ENCODE peak calls at places on chromosome 5, in ten cellular contexts. One of them, this sample, is unnamed.

GRCh38 chr5:135596364-135596763 is 17.6 kb upstream of the CXCL14 start:
- DNase-seq in Caco-2: no peak
- DNase-seq in omental fat pad: no peak
- DNase-seq in stimulated activated CD4-positive, alpha-beta T cell treated with anti-CD3 and anti-CD28 coated beads, Interleukin-2, amount 100 ng/mL, for 48 hours: no peak
- DNase-seq in activated CD4-positive, alpha-beta T cell treated with anti-CD3 and anti-CD28 coated beads, Interleukin-2, amount 10 ng/mL, durations not matched to agents 7 days and 5 days: no peak
- DNase-seq in Daoy: no peak
- DNase-seq in effector CD4-positive, alpha-beta T cell: no peak
- DNase-seq in progenitor cell of endocrine pancreas: no peak
- DNase-seq in H9: no peak
- DNase-seq in anterior cingulate cortex: no peak
- DNase-seq in this sample: no peak

GRCh38 chr5:170273968-170274710 is 23.4 kb downstream of the LCP2 start:
- DNase-seq in anterior cingulate cortex: no peak
- DNase-seq in effector CD4-positive, alpha-beta T cell: peak
- DNase-seq in stimulated activated CD4-positive, alpha-beta T cell treated with anti-CD3 and anti-CD28 coated beads, Interleukin-2, amount 100 ng/mL, for 48 hours: no peak
- DNase-seq in H9: peak
- DNase-seq in activated CD4-positive, alpha-beta T cell treated with anti-CD3 and anti-CD28 coated beads, Interleukin-2, amount 10 ng/mL, durations not matched to agents 7 days and 5 days: peak
- DNase-seq in Caco-2: peak
- DNase-seq in Daoy: no peak
- DNase-seq in omental fat pad: no peak
- DNase-seq in progenitor cell of endocrine pancreas: no peak
- DNase-seq in this sample: no peak

GRCh38 chr5:93303291-93303691 is 277.7 kb downstream of the NR2F1-AS1 start:
- DNase-seq in effector CD4-positive, alpha-beta T cell: no peak
- DNase-seq in stimulated activated CD4-positive, alpha-beta T cell treated with anti-CD3 and anti-CD28 coated beads, Interleukin-2, amount 100 ng/mL, for 48 hours: no peak
- DNase-seq in omental fat pad: no peak
- DNase-seq in Caco-2: no peak
- DNase-seq in anterior cingulate cortex: no peak
- DNase-seq in activated CD4-positive, alpha-beta T cell treated with anti-CD3 and anti-CD28 coated beads, Interleukin-2, amount 10 ng/mL, durations not matched to agents 7 days and 5 days: no peak
- DNase-seq in progenitor cell of endocrine pancreas: no peak
- DNase-seq in Daoy: peak
- DNase-seq in H9: no peak
- DNase-seq in this sample: no peak

GRCh38 chr5:19978466-19978865 is 9.5 kb downstream of the CDH18 start:
- DNase-seq in H9: no peak
- DNase-seq in omental fat pad: no peak
- DNase-seq in activated CD4-positive, alpha-beta T cell treated with anti-CD3 and anti-CD28 coated beads, Interleukin-2, amount 10 ng/mL, durations not matched to agents 7 days and 5 days: no peak
- DNase-seq in Caco-2: no peak
- DNase-seq in progenitor cell of endocrine pancreas: no peak
- DNase-seq in anterior cingulate cortex: no peak
- DNase-seq in Daoy: no peak
- DNase-seq in effector CD4-positive, alpha-beta T cell: no peak
- DNase-seq in stimulated activated CD4-positive, alpha-beta T cell treated with anti-CD3 and anti-CD28 coated beads, Interleukin-2, amount 100 ng/mL, for 48 hours: no peak
- DNase-seq in this sample: no peak

GRCh38 chr5:68285857-68286611 is 70.5 kb downstream of the PIK3R1 start:
- DNase-seq in Daoy: peak
- DNase-seq in stimulated activated CD4-positive, alpha-beta T cell treated with anti-CD3 and anti-CD28 coated beads, Interleukin-2, amount 100 ng/mL, for 48 hours: no peak
- DNase-seq in progenitor cell of endocrine pancreas: no peak
- DNase-seq in activated CD4-positive, alpha-beta T cell treated with anti-CD3 and anti-CD28 coated beads, Interleukin-2, amount 10 ng/mL, durations not matched to agents 7 days and 5 days: peak
- DNase-seq in anterior cingulate cortex: no peak
- DNase-seq in effector CD4-positive, alpha-beta T cell: no peak
- DNase-seq in H9: no peak
- DNase-seq in Caco-2: peak
- DNase-seq in omental fat pad: no peak
- DNase-seq in this sample: no peak

GRCh38 chr5:78776637-78777036 is 128.1 kb upstream of the LHFPL2 start:
- DNase-seq in Daoy: peak
- DNase-seq in stimulated activated CD4-positive, alpha-beta T cell treated with anti-CD3 and anti-CD28 coated beads, Interleukin-2, amount 100 ng/mL, for 48 hours: no peak
- DNase-seq in omental fat pad: no peak
- DNase-seq in H9: no peak
- DNase-seq in Caco-2: no peak
- DNase-seq in progenitor cell of endocrine pancreas: no peak
- DNase-seq in anterior cingulate cortex: no peak
- DNase-seq in activated CD4-positive, alpha-beta T cell treated with anti-CD3 and anti-CD28 coated beads, Interleukin-2, amount 10 ng/mL, durations not matched to agents 7 days and 5 days: no peak
- DNase-seq in effector CD4-positive, alpha-beta T cell: no peak
- DNase-seq in this sample: no peak

GRCh38 chr5:127595484-127596368 is 53.2 kb upstream of the CTXN3 start:
- DNase-seq in progenitor cell of endocrine pancreas: no peak
- DNase-seq in Caco-2: no peak
- DNase-seq in H9: no peak
- DNase-seq in anterior cingulate cortex: no peak
- DNase-seq in stimulated activated CD4-positive, alpha-beta T cell treated with anti-CD3 and anti-CD28 coated beads, Interleukin-2, amount 100 ng/mL, for 48 hours: no peak
- DNase-seq in effector CD4-positive, alpha-beta T cell: no peak
- DNase-seq in activated CD4-positive, alpha-beta T cell treated with anti-CD3 and anti-CD28 coated beads, Interleukin-2, amount 10 ng/mL, durations not matched to agents 7 days and 5 days: no peak
- DNase-seq in Daoy: no peak
- DNase-seq in omental fat pad: no peak
- DNase-seq in this sample: no peak

GRCh38 chr5:10746711-10747110 is 14.3 kb downstream of the DAP start:
- DNase-seq in omental fat pad: no peak
- DNase-seq in progenitor cell of endocrine pancreas: no peak
- DNase-seq in stimulated activated CD4-positive, alpha-beta T cell treated with anti-CD3 and anti-CD28 coated beads, Interleukin-2, amount 100 ng/mL, for 48 hours: no peak
- DNase-seq in H9: no peak
- DNase-seq in anterior cingulate cortex: no peak
- DNase-seq in activated CD4-positive, alpha-beta T cell treated with anti-CD3 and anti-CD28 coated beads, Interleukin-2, amount 10 ng/mL, durations not matched to agents 7 days and 5 days: no peak
- DNase-seq in Caco-2: no peak
- DNase-seq in effector CD4-positive, alpha-beta T cell: no peak
- DNase-seq in Daoy: no peak
- DNase-seq in this sample: no peak

GRCh38 chr5:143008809-143009521 is 238.8 kb downstream of the ARHGAP26 start:
- DNase-seq in Caco-2: no peak
- DNase-seq in H9: no peak
- DNase-seq in omental fat pad: no peak
- DNase-seq in activated CD4-positive, alpha-beta T cell treated with anti-CD3 and anti-CD28 coated beads, Interleukin-2, amount 10 ng/mL, durations not matched to agents 7 days and 5 days: peak
- DNase-seq in progenitor cell of endocrine pancreas: no peak
- DNase-seq in Daoy: peak
- DNase-seq in anterior cingulate cortex: no peak
- DNase-seq in stimulated activated CD4-positive, alpha-beta T cell treated with anti-CD3 and anti-CD28 coated beads, Interleukin-2, amount 100 ng/mL, for 48 hours: peak
- DNase-seq in effector CD4-positive, alpha-beta T cell: peak
- DNase-seq in this sample: no peak

GRCh38 chr5:6644841-6645240 is 11.6 kb downstream of the SRD5A1 start:
- DNase-seq in Daoy: no peak
- DNase-seq in anterior cingulate cortex: no peak
- DNase-seq in stimulated activated CD4-positive, alpha-beta T cell treated with anti-CD3 and anti-CD28 coated beads, Interleukin-2, amount 100 ng/mL, for 48 hours: no peak
- DNase-seq in effector CD4-positive, alpha-beta T cell: no peak
- DNase-seq in progenitor cell of endocrine pancreas: no peak
- DNase-seq in Caco-2: no peak
- DNase-seq in activated CD4-positive, alpha-beta T cell treated with anti-CD3 and anti-CD28 coated beads, Interleukin-2, amount 10 ng/mL, durations not matched to agents 7 days and 5 days: no peak
- DNase-seq in omental fat pad: no peak
- DNase-seq in H9: no peak
- DNase-seq in this sample: no peak

GRCh38 chr5:56306433-56307150 is 73.5 kb upstream of the ANKRD55 start:
- DNase-seq in H9: no peak
- DNase-seq in activated CD4-positive, alpha-beta T cell treated with anti-CD3 and anti-CD28 coated beads, Interleukin-2, amount 10 ng/mL, durations not matched to agents 7 days and 5 days: no peak
- DNase-seq in omental fat pad: no peak
- DNase-seq in effector CD4-positive, alpha-beta T cell: no peak
- DNase-seq in Caco-2: no peak
- DNase-seq in anterior cingulate cortex: no peak
- DNase-seq in stimulated activated CD4-positive, alpha-beta T cell treated with anti-CD3 and anti-CD28 coated beads, Interleukin-2, amount 100 ng/mL, for 48 hours: no peak
- DNase-seq in Daoy: no peak
- DNase-seq in progenitor cell of endocrine pancreas: no peak
- DNase-seq in this sample: no peak

GRCh38 chr5:53246042-53246836 is 136.7 kb upstream of the MOCS2 start:
- DNase-seq in Daoy: peak
- DNase-seq in activated CD4-positive, alpha-beta T cell treated with anti-CD3 and anti-CD28 coated beads, Interleukin-2, amount 10 ng/mL, durations not matched to agents 7 days and 5 days: no peak
- DNase-seq in progenitor cell of endocrine pancreas: no peak
- DNase-seq in stimulated activated CD4-positive, alpha-beta T cell treated with anti-CD3 and anti-CD28 coated beads, Interleukin-2, amount 100 ng/mL, for 48 hours: no peak
- DNase-seq in Caco-2: no peak
- DNase-seq in effector CD4-positive, alpha-beta T cell: no peak
- DNase-seq in anterior cingulate cortex: no peak
- DNase-seq in omental fat pad: no peak
- DNase-seq in H9: no peak
- DNase-seq in this sample: no peak

GRCh38 chr5:64318175-64318574 is 152.5 kb downstream of the RNF180 start:
- DNase-seq in activated CD4-positive, alpha-beta T cell treated with anti-CD3 and anti-CD28 coated beads, Interleukin-2, amount 10 ng/mL, durations not matched to agents 7 days and 5 days: no peak
- DNase-seq in effector CD4-positive, alpha-beta T cell: no peak
- DNase-seq in stimulated activated CD4-positive, alpha-beta T cell treated with anti-CD3 and anti-CD28 coated beads, Interleukin-2, amount 100 ng/mL, for 48 hours: no peak
- DNase-seq in anterior cingulate cortex: no peak
- DNase-seq in Daoy: no peak
- DNase-seq in Caco-2: no peak
- DNase-seq in H9: no peak
- DNase-seq in omental fat pad: no peak
- DNase-seq in progenitor cell of endocrine pancreas: no peak
- DNase-seq in this sample: no peak

GRCh38 chr5:146049704-146050026 is 55.7 kb downstream of the PLAC8L1 start:
- DNase-seq in progenitor cell of endocrine pancreas: no peak
- DNase-seq in omental fat pad: no peak
- DNase-seq in Caco-2: no peak
- DNase-seq in anterior cingulate cortex: no peak
- DNase-seq in effector CD4-positive, alpha-beta T cell: no peak
- DNase-seq in activated CD4-positive, alpha-beta T cell treated with anti-CD3 and anti-CD28 coated beads, Interleukin-2, amount 10 ng/mL, durations not matched to agents 7 days and 5 days: no peak
- DNase-seq in H9: no peak
- DNase-seq in stimulated activated CD4-positive, alpha-beta T cell treated with anti-CD3 and anti-CD28 coated beads, Interleukin-2, amount 100 ng/mL, for 48 hours: no peak
- DNase-seq in Daoy: no peak
- DNase-seq in this sample: no peak

GRCh38 chr5:78540335-78541057 is 108.1 kb downstream of the LHFPL2 start:
- DNase-seq in stimulated activated CD4-positive, alpha-beta T cell treated with anti-CD3 and anti-CD28 coated beads, Interleukin-2, amount 100 ng/mL, for 48 hours: no peak
- DNase-seq in Caco-2: no peak
- DNase-seq in progenitor cell of endocrine pancreas: no peak
- DNase-seq in Daoy: peak
- DNase-seq in omental fat pad: no peak
- DNase-seq in activated CD4-positive, alpha-beta T cell treated with anti-CD3 and anti-CD28 coated beads, Interleukin-2, amount 10 ng/mL, durations not matched to agents 7 days and 5 days: no peak
- DNase-seq in anterior cingulate cortex: no peak
- DNase-seq in effector CD4-positive, alpha-beta T cell: no peak
- DNase-seq in H9: no peak
- DNase-seq in this sample: no peak

GRCh38 chr5:137891849-137892248 is 2.6 kb downstream of the PKD2L2 start:
- DNase-seq in progenitor cell of endocrine pancreas: no peak
- DNase-seq in stimulated activated CD4-positive, alpha-beta T cell treated with anti-CD3 and anti-CD28 coated beads, Interleukin-2, amount 100 ng/mL, for 48 hours: no peak
- DNase-seq in Daoy: no peak
- DNase-seq in H9: no peak
- DNase-seq in effector CD4-positive, alpha-beta T cell: no peak
- DNase-seq in anterior cingulate cortex: no peak
- DNase-seq in activated CD4-positive, alpha-beta T cell treated with anti-CD3 and anti-CD28 coated beads, Interleukin-2, amount 10 ng/mL, durations not matched to agents 7 days and 5 days: no peak
- DNase-seq in omental fat pad: no peak
- DNase-seq in Caco-2: peak
- DNase-seq in this sample: no peak

GRCh38 chr5:176545737-176546509 is 3.2 kb upstream of the CDHR2 start:
- DNase-seq in stimulated activated CD4-positive, alpha-beta T cell treated with anti-CD3 and anti-CD28 coated beads, Interleukin-2, amount 100 ng/mL, for 48 hours: no peak
- DNase-seq in H9: no peak
- DNase-seq in activated CD4-positive, alpha-beta T cell treated with anti-CD3 and anti-CD28 coated beads, Interleukin-2, amount 10 ng/mL, durations not matched to agents 7 days and 5 days: no peak
- DNase-seq in effector CD4-positive, alpha-beta T cell: no peak
- DNase-seq in anterior cingulate cortex: no peak
- DNase-seq in progenitor cell of endocrine pancreas: no peak
- DNase-seq in Caco-2: peak
- DNase-seq in omental fat pad: no peak
- DNase-seq in Daoy: no peak
- DNase-seq in this sample: no peak